ENCODE peak calls at places on chromosomes 16 and 17, in ten cellular contexts. One of them, this sample, is unnamed.
A peak's percentile ranks its signal among the peaks of the same experiment; 100 is the strongest.

GRCh38 chr17:14359251-14359939 is 58.5 kb downstream of the HS3ST3B1 start:
- DNase-seq in NAMALWA: no peak
- DNase-seq in T-cell: no peak
- DNase-seq in CD8-positive, alpha-beta T cell: peak; percentile 26
- DNase-seq in mammary epithelial cell: no peak
- DNase-seq in RCC 7860: no peak
- DNase-seq in HAP-1: no peak
- DNase-seq in fibroblast of mammary gland: no peak
- DNase-seq in NCI-H748 treated with DMSO at 0.1 percent for 48 hours: no peak
- DNase-seq in GM12892: peak; percentile 44
- DNase-seq in this sample: no peak

GRCh38 chr17:6786618-6787017 is 10.6 kb downstream of the FBXO39 start:
- DNase-seq in NAMALWA: no peak
- DNase-seq in T-cell: no peak
- DNase-seq in CD8-positive, alpha-beta T cell: no peak
- DNase-seq in mammary epithelial cell: peak; percentile 82
- DNase-seq in RCC 7860: peak; percentile 24
- DNase-seq in HAP-1: no peak
- DNase-seq in fibroblast of mammary gland: peak; percentile 94
- DNase-seq in NCI-H748 treated with DMSO at 0.1 percent for 48 hours: no peak
- DNase-seq in GM12892: no peak
- DNase-seq in this sample: no peak

GRCh38 chr16:57123216-57123968 is 31.0 kb downstream of the CPNE2 start:
- DNase-seq in NAMALWA: no peak
- DNase-seq in T-cell: no peak
- DNase-seq in CD8-positive, alpha-beta T cell: no peak
- DNase-seq in mammary epithelial cell: no peak
- DNase-seq in RCC 7860: no peak
- DNase-seq in HAP-1: no peak
- DNase-seq in fibroblast of mammary gland: no peak
- DNase-seq in NCI-H748 treated with DMSO at 0.1 percent for 48 hours: no peak
- DNase-seq in GM12892: no peak
- DNase-seq in this sample: no peak

GRCh38 chr16:20884240-20884556 is 16.0 kb downstream of the DCUN1D3 start:
- DNase-seq in NAMALWA: no peak
- DNase-seq in T-cell: no peak
- DNase-seq in CD8-positive, alpha-beta T cell: no peak
- DNase-seq in mammary epithelial cell: no peak
- DNase-seq in RCC 7860: peak; percentile 5
- DNase-seq in HAP-1: no peak
- DNase-seq in fibroblast of mammary gland: peak; percentile 91
- DNase-seq in NCI-H748 treated with DMSO at 0.1 percent for 48 hours: no peak
- DNase-seq in GM12892: no peak
- DNase-seq in this sample: no peak

GRCh38 chr17:54518706-54519105 is 381.9 kb upstream of the TOM1L1 start:
- DNase-seq in NAMALWA: no peak
- DNase-seq in T-cell: no peak
- DNase-seq in CD8-positive, alpha-beta T cell: no peak
- DNase-seq in mammary epithelial cell: no peak
- DNase-seq in RCC 7860: no peak
- DNase-seq in HAP-1: no peak
- DNase-seq in fibroblast of mammary gland: no peak
- DNase-seq in NCI-H748 treated with DMSO at 0.1 percent for 48 hours: no peak
- DNase-seq in GM12892: no peak
- DNase-seq in this sample: no peak

GRCh38 chr17:50375858-50376538 is 3.0 kb downstream of the EME1 start:
- DNase-seq in NAMALWA: no peak
- DNase-seq in T-cell: no peak
- DNase-seq in CD8-positive, alpha-beta T cell: no peak
- DNase-seq in mammary epithelial cell: no peak
- DNase-seq in RCC 7860: no peak
- DNase-seq in HAP-1: no peak
- DNase-seq in fibroblast of mammary gland: no peak
- DNase-seq in NCI-H748 treated with DMSO at 0.1 percent for 48 hours: peak; percentile 19
- DNase-seq in GM12892: no peak
- DNase-seq in this sample: no peak

GRCh38 chr17:38465420-38466345 is 37.4 kb downstream of the ARHGAP23 start:
- DNase-seq in NAMALWA: no peak
- DNase-seq in T-cell: no peak
- DNase-seq in CD8-positive, alpha-beta T cell: no peak
- DNase-seq in mammary epithelial cell: peak; percentile 71
- DNase-seq in RCC 7860: peak; percentile 10
- DNase-seq in HAP-1: no peak
- DNase-seq in fibroblast of mammary gland: no peak
- DNase-seq in NCI-H748 treated with DMSO at 0.1 percent for 48 hours: no peak
- DNase-seq in GM12892: no peak
- DNase-seq in this sample: no peak

GRCh38 chr17:10651927-10652326 is 5.2 kb downstream of the MYH3 start:
- DNase-seq in NAMALWA: no peak
- DNase-seq in T-cell: no peak
- DNase-seq in CD8-positive, alpha-beta T cell: no peak
- DNase-seq in mammary epithelial cell: no peak
- DNase-seq in RCC 7860: no peak
- DNase-seq in HAP-1: no peak
- DNase-seq in fibroblast of mammary gland: no peak
- DNase-seq in NCI-H748 treated with DMSO at 0.1 percent for 48 hours: no peak
- DNase-seq in GM12892: no peak
- DNase-seq in this sample: no peak

GRCh38 chr16:3963203-3963602 is 82.7 kb upstream of the CREBBP start:
- DNase-seq in NAMALWA: no peak
- DNase-seq in T-cell: peak; percentile 63
- DNase-seq in CD8-positive, alpha-beta T cell: peak; percentile 61
- DNase-seq in mammary epithelial cell: no peak
- DNase-seq in RCC 7860: no peak
- DNase-seq in HAP-1: no peak
- DNase-seq in fibroblast of mammary gland: no peak
- DNase-seq in NCI-H748 treated with DMSO at 0.1 percent for 48 hours: no peak
- DNase-seq in GM12892: no peak
- DNase-seq in this sample: peak; percentile 47

GRCh38 chr16:51151951-51152663 is 1.0 kb upstream of the SALL1 start:
- DNase-seq in NAMALWA: no peak
- DNase-seq in T-cell: no peak
- DNase-seq in CD8-positive, alpha-beta T cell: no peak
- DNase-seq in mammary epithelial cell: no peak
- DNase-seq in RCC 7860: peak; percentile 78
- DNase-seq in HAP-1: peak; percentile 84
- DNase-seq in fibroblast of mammary gland: peak; percentile 85
- DNase-seq in NCI-H748 treated with DMSO at 0.1 percent for 48 hours: peak; percentile 26
- DNase-seq in GM12892: no peak
- DNase-seq in this sample: no peak

This sample was measured in effector CD4-positive, alpha-beta T cell.